ENCODE peak calls at places on chromosomes 13 and 19, in nine cellular contexts. M, N, U, H, I, J, G, F and R are unnamed samples.

GRCh38 chr13:51292000-51292550 is 47.4 kb upstream of the SERPINE3 start:
- DNase-seq in M (peak; percentile 72), N (no peak), U (no peak), H (no peak), I (no peak), J (no peak), G (no peak), F (peak; percentile 81), R (peak; percentile 10)

GRCh38 chr13:40476175-40476958 is 190.1 kb downstream of the FOXO1 start:
- DNase-seq in M (no peak), N (no peak), U (no peak), H (no peak), I (no peak), J (no peak), G (no peak), F (peak; percentile 51), R (no peak)

GRCh38 chr19:46428278-46429141 is at the start of gene PNMA8C:
- DNase-seq in M (peak; percentile 59), N (no peak), U (peak; percentile 88), H (peak; percentile 92), I (peak; percentile 75), J (peak; percentile 92), G (no peak), F (peak; percentile 52), R (no peak)

GRCh38 chr19:30215248-30215647 is 156.9 kb upstream of the ZNF536 start:
- DNase-seq in M (no peak), N (no peak), U (no peak), H (no peak), I (no peak), J (no peak), G (no peak), F (no peak), R (no peak)

GRCh38 chr19:36986601-36987000 is 70.5 kb downstream of the ZNF568 start:
- DNase-seq in M (no peak), N (no peak), U (no peak), H (no peak), I (no peak), J (no peak), G (no peak), F (no peak), R (no peak)

GRCh38 chr13:52809310-52809769 is 39.1 kb downstream of the PCDH8 start:
- DNase-seq in M (peak; percentile 20), N (no peak), U (peak; percentile 43), H (peak; percentile 93), I (peak; percentile 33), J (peak; percentile 93), G (peak; percentile 69), F (peak; percentile 35), R (peak; percentile 69)

GRCh38 chr13:103539265-103539664 is 473.0 kb upstream of the SLC10A2 start:
- DNase-seq in M (no peak), N (no peak), U (no peak), H (no peak), I (peak; percentile 20), J (peak; percentile 81), G (no peak), F (no peak), R (no peak)

GRCh38 chr13:50459046-50459445 is 384.4 kb downstream of the DLEU7 start:
- DNase-seq in M (no peak), N (no peak), U (no peak), H (no peak), I (no peak), J (no peak), G (no peak), F (no peak), R (no peak)

GRCh38 chr19:6459356-6460098 is at the start of gene SLC25A23:
- DNase-seq in M (peak; percentile 81), N (peak; percentile 32), U (peak; percentile 67), H (peak; percentile 96), I (peak; percentile 75), J (peak; percentile 92), G (peak; percentile 83), F (peak; percentile 73), R (peak; percentile 47)

GRCh38 chr19:6455924-6456323 is 3.7 kb downstream of the SLC25A23 start:
- DNase-seq in M (no peak), N (no peak), U (no peak), H (no peak), I (no peak), J (no peak), G (no peak), F (no peak), R (no peak)

GRCh38 chr19:6458695-6459355 is 767 bp downstream of the SLC25A23 start:
- DNase-seq in M (no peak), N (no peak), U (peak; percentile 36), H (peak; percentile 81), I (no peak), J (peak; percentile 60), G (no peak), F (no peak), R (no peak)

GRCh38 chr19:6460099-6460884 is 700 bp upstream of the SLC25A23 start:
- DNase-seq in M (peak; percentile 98), N (peak; percentile 92), U (peak; percentile 98), H (peak; percentile 99), I (peak; percentile 97), J (peak; percentile 99), G (peak; percentile 99), F (peak; percentile 98), R (peak; percentile 90)

GRCh38 chr19:6457958-6458694 is 1.5 kb downstream of the SLC25A23 start:
- DNase-seq in M (no peak), N (no peak), U (no peak), H (no peak), I (no peak), J (no peak), G (no peak), F (no peak), R (no peak)
- H3K4me3 ChIP-seq in M (no peak overlapping the region), N (no peak overlapping the region), U (peak overlapping the region; percentile 73), H (no peak overlapping the region), I (peak overlapping the region; percentile 80), J (peak overlapping the region; percentile 87), G (no peak overlapping the region), F (no peak overlapping the region), R (no peak overlapping the region)

DNA sequence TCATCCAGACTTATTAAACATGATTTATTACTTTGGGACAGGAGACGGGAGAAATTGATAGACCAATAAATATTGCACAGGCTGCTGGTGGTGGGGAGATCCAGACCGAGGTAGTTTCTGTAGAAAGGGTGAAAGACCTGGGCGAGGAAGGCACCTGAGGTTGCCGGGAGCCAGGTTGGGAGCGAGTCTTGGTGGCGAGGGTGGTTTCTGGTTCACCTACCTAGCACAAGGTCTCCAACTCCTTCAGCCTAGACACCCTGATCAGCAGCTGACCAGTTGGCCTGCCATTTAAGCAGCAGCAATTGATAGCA is 7.0 kb downstream of the EMP3 start:
- DNase-seq in M (no peak), N (no peak), U (no peak), H (no peak), I (no peak), J (no peak), G (no peak), F (no peak), R (no peak)
- H3K4me3 ChIP-seq in M (no peak overlapping the region), N (peak overlapping the region; percentile 45), U (peak overlapping the region; percentile 50), H (peak overlapping the region; percentile 31), I (peak overlapping the region; percentile 64), J (peak overlapping the region; percentile 56), G (peak overlapping the region; percentile 37), F (no peak overlapping the region), R (peak overlapping the region; percentile 23)

DNA sequence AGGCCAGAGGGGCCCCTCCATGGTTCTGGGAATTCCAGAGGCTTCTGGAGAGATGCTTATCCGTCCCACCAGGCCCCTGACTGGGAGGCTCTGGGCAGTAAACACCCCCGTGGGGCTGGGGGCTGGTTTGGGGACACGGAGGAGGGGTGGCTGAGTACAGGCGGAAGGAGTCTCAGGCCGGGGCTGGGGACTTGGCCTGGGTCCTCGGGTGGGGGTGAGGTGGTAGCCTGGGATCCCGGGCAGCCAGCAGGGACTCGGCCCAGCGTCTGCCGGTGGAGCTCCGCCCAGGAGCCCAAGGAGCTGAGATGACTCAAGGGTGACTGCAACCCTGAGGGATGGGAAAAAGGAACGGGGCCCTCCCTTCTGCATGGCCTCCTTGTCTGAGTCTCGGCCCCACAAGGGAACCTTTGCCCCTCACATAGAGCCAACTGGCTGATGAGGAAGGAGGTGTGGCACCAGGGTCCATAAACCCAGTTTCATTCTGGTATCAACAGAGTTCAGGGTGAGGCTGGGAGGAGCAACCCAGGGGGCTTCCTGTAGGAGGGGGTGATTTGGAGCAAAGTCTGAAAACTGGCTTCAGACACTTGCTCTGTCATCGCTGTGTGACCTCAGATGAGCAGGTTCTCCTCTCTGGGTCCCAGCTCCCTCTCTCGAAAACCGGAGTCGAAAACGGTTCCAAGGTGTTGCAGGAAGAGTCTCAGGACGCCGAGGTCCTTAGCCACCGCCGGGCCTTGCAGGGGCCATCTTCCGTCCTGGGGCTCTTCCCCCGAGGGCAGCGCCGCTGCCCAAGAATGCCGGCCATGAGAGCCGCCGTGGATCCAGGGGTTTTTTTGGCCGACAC is 809 bp downstream of the MISP start:
- DNase-seq in M (peak; percentile 81), N (no peak), U (peak; percentile 58), H (peak; percentile 81), I (no peak), J (peak; percentile 69), G (peak; percentile 91), F (peak; percentile 87), R (peak; percentile 86)
- H3K4me3 ChIP-seq in M (no peak overlapping the region), N (peak overlapping the region; percentile 21), U (no peak overlapping the region), H (no peak overlapping the region), I (no peak overlapping the region), J (no peak overlapping the region), G (peak overlapping the region; percentile 69), F (no peak overlapping the region), R (peak overlapping the region; percentile 58)

GRCh38 chr19:10816691-10817090 is 19.3 kb downstream of the TMED1 start:
- DNase-seq in M (no peak), N (no peak), U (no peak), H (no peak), I (no peak), J (peak; percentile 24), G (no peak), F (no peak), R (no peak)

GRCh38 chr19:10815969-10816635 is 19.9 kb downstream of the TMED1 start:
- DNase-seq in M (no peak), N (no peak), U (no peak), H (no peak), I (no peak), J (peak; percentile 43), G (no peak), F (no peak), R (no peak)

GRCh38 chr19:10819124-10820060 is 16.6 kb downstream of the TMED1 start:
- DNase-seq in M (no peak), N (no peak), U (no peak), H (no peak), I (no peak), J (no peak), G (no peak), F (no peak), R (no peak)

GRCh38 chr19:10818306-10819123 is 17.5 kb downstream of the TMED1 start:
- DNase-seq in M (no peak), N (no peak), U (no peak), H (no peak), I (no peak), J (peak; percentile 35), G (no peak), F (no peak), R (no peak)

DNA sequence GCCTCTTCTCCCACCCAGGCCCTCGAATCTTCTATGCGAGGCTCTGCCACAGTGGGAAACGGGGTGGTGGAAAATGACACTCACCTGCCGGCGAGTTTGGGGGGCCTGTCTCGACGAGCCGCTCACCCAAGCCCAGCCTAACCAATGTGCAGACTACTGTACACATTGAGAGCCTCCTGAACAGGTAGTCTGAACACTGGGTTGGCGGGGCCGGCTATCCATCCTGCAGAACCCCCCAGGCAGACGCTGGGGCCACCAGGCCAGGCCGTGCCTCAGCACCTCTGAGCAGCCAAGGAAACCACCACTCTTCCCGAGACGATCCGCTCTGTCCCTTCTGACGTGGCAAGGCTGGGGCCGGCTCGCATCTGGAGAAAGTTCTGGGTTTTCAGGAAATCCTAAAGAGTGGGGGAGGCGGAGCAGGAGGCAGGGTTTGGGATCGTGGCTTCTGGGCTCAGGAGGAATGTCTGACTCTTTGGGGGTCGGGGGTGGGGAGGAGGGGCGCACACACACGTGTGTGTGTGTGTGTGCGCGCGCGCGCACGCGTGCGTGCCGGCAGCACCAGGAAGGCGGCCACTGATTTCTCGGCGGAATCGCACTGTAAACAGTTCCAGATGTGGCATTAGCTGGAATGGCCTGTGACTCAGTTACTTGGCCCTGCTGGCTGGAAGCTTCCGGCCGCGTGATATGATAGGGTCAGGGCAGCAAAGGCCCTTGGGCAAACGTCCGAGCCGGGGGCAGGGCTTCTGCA is 18.5 kb downstream of the TMED1 start:
- DNase-seq in M (peak; percentile 83), N (peak; percentile 73), U (peak; percentile 74), H (no peak), I (no peak), J (peak; percentile 46), G (no peak), F (peak; percentile 96), R (no peak)
- H3K4me3 ChIP-seq in M (peak overlapping the region; percentile 48), N (peak overlapping the region; percentile 16), U (peak overlapping the region; percentile 14), H (no peak overlapping the region), I (peak overlapping the region; percentile 22), J (no peak overlapping the region), G (no peak overlapping the region), F (peak overlapping the region; percentile 60), R (no peak overlapping the region)